ENCODE peak calls at places on chromosomes 1 and 21, in nine cellular contexts. One of them, this sample, is unnamed.

GRCh38 chr1:96388421-96389310 is 332.9 kb upstream of the PTBP2 start:
- DNase-seq in A549: no peak
- DNase-seq in HFF-Myc: peak
- DNase-seq in hepatic stellate cell: peak
- DNase-seq in effector memory CD8-positive, alpha-beta T cell: no peak
- DNase-seq in GOT3: no peak
- DNase-seq in uterus: no peak
- DNase-seq in kidney: no peak
- DNase-seq in NCI-H345: no peak
- DNase-seq in this sample: peak

GRCh38 chr1:222046684-222047083 is 304.8 kb upstream of the DUSP10 start:
- DNase-seq in A549: no peak
- DNase-seq in HFF-Myc: no peak
- DNase-seq in hepatic stellate cell: no peak
- DNase-seq in effector memory CD8-positive, alpha-beta T cell: no peak
- DNase-seq in GOT3: no peak
- DNase-seq in uterus: no peak
- DNase-seq in kidney: no peak
- DNase-seq in NCI-H345: no peak
- DNase-seq in this sample: no peak

GRCh38 chr1:200082329-200082728 is 54.8 kb downstream of the NR5A2 start:
- DNase-seq in A549: no peak
- DNase-seq in HFF-Myc: no peak
- DNase-seq in hepatic stellate cell: no peak
- DNase-seq in effector memory CD8-positive, alpha-beta T cell: no peak
- DNase-seq in GOT3: no peak
- DNase-seq in uterus: no peak
- DNase-seq in kidney: no peak
- DNase-seq in NCI-H345: no peak
- DNase-seq in this sample: no peak

GRCh38 chr21:28632718-28633408 is 359.8 kb downstream of the LTN1 start:
- DNase-seq in A549: no peak
- DNase-seq in HFF-Myc: peak
- DNase-seq in hepatic stellate cell: peak
- DNase-seq in effector memory CD8-positive, alpha-beta T cell: no peak
- DNase-seq in GOT3: no peak
- DNase-seq in uterus: no peak
- DNase-seq in kidney: no peak
- DNase-seq in NCI-H345: no peak
- DNase-seq in this sample: peak

GRCh38 chr1:201468844-201469644 is at the start of gene PHLDA3:
- DNase-seq in A549: peak
- DNase-seq in HFF-Myc: no peak
- DNase-seq in hepatic stellate cell: peak
- DNase-seq in effector memory CD8-positive, alpha-beta T cell: no peak
- DNase-seq in GOT3: peak
- DNase-seq in uterus: peak
- DNase-seq in kidney: peak
- DNase-seq in NCI-H345: peak
- DNase-seq in this sample: peak

GRCh38 chr1:170530972-170531757 is 801 bp upstream of the GORAB start:
- DNase-seq in A549: no peak
- DNase-seq in HFF-Myc: no peak
- DNase-seq in hepatic stellate cell: no peak
- DNase-seq in effector memory CD8-positive, alpha-beta T cell: no peak
- DNase-seq in GOT3: no peak
- DNase-seq in uterus: peak
- DNase-seq in kidney: peak
- DNase-seq in NCI-H345: no peak
- DNase-seq in this sample: peak

GRCh38 chr21:38831526-38832467 is 26.1 kb downstream of the ETS2 start:
- DNase-seq in A549: no peak
- DNase-seq in HFF-Myc: peak
- DNase-seq in hepatic stellate cell: peak
- DNase-seq in effector memory CD8-positive, alpha-beta T cell: peak
- DNase-seq in GOT3: peak
- DNase-seq in uterus: peak
- DNase-seq in kidney: peak
- DNase-seq in NCI-H345: no peak
- DNase-seq in this sample: peak

GRCh38 chr1:180609643-180610555 is 21.9 kb upstream of the XPR1 start:
- DNase-seq in A549: no peak
- DNase-seq in HFF-Myc: no peak
- DNase-seq in hepatic stellate cell: no peak
- DNase-seq in effector memory CD8-positive, alpha-beta T cell: no peak
- DNase-seq in GOT3: no peak
- DNase-seq in uterus: no peak
- DNase-seq in kidney: no peak
- DNase-seq in NCI-H345: no peak
- DNase-seq in this sample: no peak

GRCh38 chr1:52574594-52574993 is 21.7 kb upstream of the TUT4 start:
- DNase-seq in A549: peak
- DNase-seq in HFF-Myc: peak
- DNase-seq in hepatic stellate cell: peak
- DNase-seq in effector memory CD8-positive, alpha-beta T cell: no peak
- DNase-seq in GOT3: no peak
- DNase-seq in uterus: no peak
- DNase-seq in kidney: no peak
- DNase-seq in NCI-H345: no peak
- DNase-seq in this sample: peak

GRCh38 chr1:26529655-26530539 is at the start of gene RPS6KA1:
- DNase-seq in A549: peak
- DNase-seq in HFF-Myc: no peak
- DNase-seq in hepatic stellate cell: peak
- DNase-seq in effector memory CD8-positive, alpha-beta T cell: peak
- DNase-seq in GOT3: no peak
- DNase-seq in uterus: peak
- DNase-seq in kidney: peak
- DNase-seq in NCI-H345: peak
- DNase-seq in this sample: peak

GRCh38 chr1:33163621-33164071 is 18.2 kb downstream of the TRIM62 start:
- DNase-seq in A549: no peak
- DNase-seq in HFF-Myc: peak
- DNase-seq in hepatic stellate cell: no peak
- DNase-seq in effector memory CD8-positive, alpha-beta T cell: no peak
- DNase-seq in GOT3: no peak
- DNase-seq in uterus: no peak
- DNase-seq in kidney: no peak
- DNase-seq in NCI-H345: no peak
- DNase-seq in this sample: peak

GRCh38 chr1:76395059-76395458 is 320.5 kb downstream of the ST6GALNAC3 start:
- DNase-seq in A549: no peak
- DNase-seq in HFF-Myc: no peak
- DNase-seq in hepatic stellate cell: no peak
- DNase-seq in effector memory CD8-positive, alpha-beta T cell: no peak
- DNase-seq in GOT3: no peak
- DNase-seq in uterus: no peak
- DNase-seq in kidney: no peak
- DNase-seq in NCI-H345: no peak
- DNase-seq in this sample: no peak

GRCh38 chr1:98045211-98046030 is 124.6 kb upstream of the DPYD start:
- DNase-seq in A549: peak
- DNase-seq in HFF-Myc: no peak
- DNase-seq in hepatic stellate cell: peak
- DNase-seq in effector memory CD8-positive, alpha-beta T cell: no peak
- DNase-seq in GOT3: no peak
- DNase-seq in uterus: no peak
- DNase-seq in kidney: peak
- DNase-seq in NCI-H345: no peak
- DNase-seq in this sample: peak

GRCh38 chr1:21653744-21654100 is 15.4 kb downstream of the RAP1GAP start:
- DNase-seq in A549: no peak
- DNase-seq in HFF-Myc: no peak
- DNase-seq in hepatic stellate cell: no peak
- DNase-seq in effector memory CD8-positive, alpha-beta T cell: no peak
- DNase-seq in GOT3: no peak
- DNase-seq in uterus: no peak
- DNase-seq in kidney: peak
- DNase-seq in NCI-H345: no peak
- DNase-seq in this sample: no peak

GRCh38 chr1:202802998-202803932 is 5.0 kb downstream of the KDM5B start:
- DNase-seq in A549: no peak
- DNase-seq in HFF-Myc: no peak
- DNase-seq in hepatic stellate cell: peak
- DNase-seq in effector memory CD8-positive, alpha-beta T cell: no peak
- DNase-seq in GOT3: no peak
- DNase-seq in uterus: no peak
- DNase-seq in kidney: no peak
- DNase-seq in NCI-H345: no peak
- DNase-seq in this sample: peak

GRCh38 chr1:89286549-89287181 is 14.0 kb upstream of the GBP5 start:
- DNase-seq in A549: no peak
- DNase-seq in HFF-Myc: no peak
- DNase-seq in hepatic stellate cell: no peak
- DNase-seq in effector memory CD8-positive, alpha-beta T cell: no peak
- DNase-seq in GOT3: no peak
- DNase-seq in uterus: no peak
- DNase-seq in kidney: no peak
- DNase-seq in NCI-H345: no peak
- DNase-seq in this sample: no peak

GRCh38 chr1:174953657-174954435 is 45.9 kb upstream of the CACYBP start:
- DNase-seq in A549: no peak
- DNase-seq in HFF-Myc: no peak
- DNase-seq in hepatic stellate cell: no peak
- DNase-seq in effector memory CD8-positive, alpha-beta T cell: no peak
- DNase-seq in GOT3: no peak
- DNase-seq in uterus: no peak
- DNase-seq in kidney: no peak
- DNase-seq in NCI-H345: peak
- DNase-seq in this sample: no peak

GRCh38 chr21:18041012-18041411 is 203.6 kb upstream of the CHODL start:
- DNase-seq in A549: no peak
- DNase-seq in HFF-Myc: no peak
- DNase-seq in hepatic stellate cell: no peak
- DNase-seq in effector memory CD8-positive, alpha-beta T cell: peak
- DNase-seq in GOT3: no peak
- DNase-seq in uterus: no peak
- DNase-seq in kidney: no peak
- DNase-seq in NCI-H345: peak
- DNase-seq in this sample: peak

GRCh38 chr1:236400061-236400638 is 6.1 kb downstream of the EDARADD start:
- DNase-seq in A549: no peak
- DNase-seq in HFF-Myc: no peak
- DNase-seq in hepatic stellate cell: no peak
- DNase-seq in effector memory CD8-positive, alpha-beta T cell: no peak
- DNase-seq in GOT3: no peak
- DNase-seq in uterus: no peak
- DNase-seq in kidney: no peak
- DNase-seq in NCI-H345: no peak
- DNase-seq in this sample: no peak

GRCh38 chr1:113904292-113904673 is 316 bp downstream of the AP4B1 start:
- DNase-seq in A549: no peak
- DNase-seq in HFF-Myc: no peak
- DNase-seq in hepatic stellate cell: peak
- DNase-seq in effector memory CD8-positive, alpha-beta T cell: peak
- DNase-seq in GOT3: no peak
- DNase-seq in uterus: no peak
- DNase-seq in kidney: no peak
- DNase-seq in NCI-H345: no peak
- DNase-seq in this sample: no peak

GRCh38 chr1:20280906-20281305 is 9.8 kb upstream of the VWA5B1 start:
- DNase-seq in A549: no peak
- DNase-seq in HFF-Myc: no peak
- DNase-seq in hepatic stellate cell: no peak
- DNase-seq in effector memory CD8-positive, alpha-beta T cell: no peak
- DNase-seq in GOT3: no peak
- DNase-seq in uterus: no peak
- DNase-seq in kidney: no peak
- DNase-seq in NCI-H345: no peak
- DNase-seq in this sample: no peak

GRCh38 chr1:41239988-41240610 is 2.0 kb downstream of the SCMH1 start:
- DNase-seq in A549: peak
- DNase-seq in HFF-Myc: peak
- DNase-seq in hepatic stellate cell: peak
- DNase-seq in effector memory CD8-positive, alpha-beta T cell: no peak
- DNase-seq in GOT3: no peak
- DNase-seq in uterus: no peak
- DNase-seq in kidney: no peak
- DNase-seq in NCI-H345: peak
- DNase-seq in this sample: peak

GRCh38 chr1:151060241-151061011 is at the start of gene MLLT11:
- DNase-seq in A549: peak
- DNase-seq in HFF-Myc: no peak
- DNase-seq in hepatic stellate cell: peak
- DNase-seq in effector memory CD8-positive, alpha-beta T cell: no peak
- DNase-seq in GOT3: no peak
- DNase-seq in uterus: peak
- DNase-seq in kidney: no peak
- DNase-seq in NCI-H345: peak
- DNase-seq in this sample: peak

GRCh38 chr1:41236781-41237180 is 5.3 kb downstream of the SCMH1 start:
- DNase-seq in A549: no peak
- DNase-seq in HFF-Myc: no peak
- DNase-seq in hepatic stellate cell: no peak
- DNase-seq in effector memory CD8-positive, alpha-beta T cell: no peak
- DNase-seq in GOT3: no peak
- DNase-seq in uterus: no peak
- DNase-seq in kidney: no peak
- DNase-seq in NCI-H345: no peak
- DNase-seq in this sample: peak